ENCODE peak calls at places on chromosomes 12 and 14, in four cellular contexts. E is endodermal cell; Y is PC-3; V is CD4-positive, CD25-positive, alpha-beta regulatory T cell. D is an unnamed sample.

GRCh38 chr12:93847517-93848452 is 170.6 kb downstream of the CRADD start:
- DNase-seq in E (no peak), Y (no peak), V (no peak), D (no peak)

GRCh38 chr14:86942939-86943338 is 1050.0 kb downstream of the GALC start:
- DNase-seq in E (no peak), Y (no peak), V (no peak), D (no peak)

GRCh38 chr12:117685115-117685926 is 283.5 kb downstream of the KSR2 start:
- DNase-seq in E (peak; percentile 97), Y (peak; percentile 96), V (no peak), D (peak; percentile 79)

GRCh38 chr12:108633534-108634224 is at the start of gene SELPLG:
- DNase-seq in E (no peak), Y (no peak), V (peak; percentile 77), D (no peak)

GRCh38 chr12:44812062-44812461 is 64.1 kb downstream of the NELL2 start:
- DNase-seq in E (peak; percentile 56), Y (peak; percentile 22), V (no peak), D (no peak)

GRCh38 chr12:124098101-124098757 is 125.2 kb downstream of the ZNF664 start:
- DNase-seq in E (no peak), Y (no peak), V (no peak), D (no peak)

GRCh38 chr12:53182836-53183235 is 2.1 kb upstream of the CSAD start:
- DNase-seq in E (no peak), Y (peak; percentile 23), V (no peak), D (no peak)

GRCh38 chr12:58310368-58310767 is 369.0 kb downstream of the ATP23 start:
- DNase-seq in E (no peak), Y (peak; percentile 72), V (no peak), D (no peak)

GRCh38 chr14:69763761-69764510 is 3.0 kb upstream of the SRSF5 start:
- DNase-seq in E (no peak), Y (no peak), V (no peak), D (no peak)

GRCh38 chr12:112964067-112964670 is 14.2 kb upstream of the OAS2 start:
- DNase-seq in E (peak; percentile 34), Y (no peak), V (no peak), D (no peak)

GRCh38 chr12:117501470-117501869 is 140.0 kb upstream of the NOS1 start:
- DNase-seq in E (no peak), Y (no peak), V (no peak), D (no peak)

GRCh38 chr14:97329701-97330100 is 532.5 kb downstream of the VRK1 start:
- DNase-seq in E (peak; percentile 52), Y (no peak), V (no peak), D (no peak)

GRCh38 chr12:102811125-102811737 is 105.8 kb downstream of the PAH start:
- DNase-seq in E (peak; percentile 92), Y (peak; percentile 45), V (no peak), D (no peak)

GRCh38 chr12:47610847-47611246 is 95.0 kb downstream of the RPAP3 start:
- DNase-seq in E (no peak), Y (no peak), V (no peak), D (no peak)

GRCh38 chr12:3752741-3753486 is at the start of gene CRACR2A:
- DNase-seq in E (peak; percentile 97), Y (no peak), V (peak; percentile 77), D (peak; percentile 35)

GRCh38 chr14:91317381-91318313 is 73.1 kb upstream of the GPR68 start:
- DNase-seq in E (no peak), Y (peak; percentile 20), V (peak; percentile 62), D (peak; percentile 81)

GRCh38 chr12:102438047-102438822 is 42.1 kb downstream of the IGF1 start:
- DNase-seq in E (no peak), Y (no peak), V (no peak), D (no peak)

GRCh38 chr12:87967871-87968270 is 61.3 kb downstream of the C12orf50 start:
- DNase-seq in E (no peak), Y (no peak), V (no peak), D (no peak)

GRCh38 chr12:106227641-106228319 is 20.0 kb downstream of the CKAP4 start:
- DNase-seq in E (peak; percentile 48), Y (peak; percentile 65), V (peak; percentile 44), D (peak; percentile 44)

GRCh38 chr14:34036319-34036761 is 85.5 kb upstream of the EGLN3 start:
- DNase-seq in E (no peak), Y (no peak), V (no peak), D (no peak)

GRCh38 chr12:56836800-56837663 is 73.9 kb downstream of the HSD17B6 start:
- DNase-seq in E (no peak), Y (peak; percentile 74), V (no peak), D (no peak)

GRCh38 chr12:111413442-111414086 is 7.8 kb downstream of the SH2B3 start:
- DNase-seq in E (peak; percentile 80), Y (peak; percentile 59), V (no peak), D (no peak)

GRCh38 chr12:132264086-132265010 is 65.0 kb downstream of the GALNT9 start:
- DNase-seq in E (no peak), Y (no peak), V (no peak), D (no peak)
- H3K27me3 ChIP-seq in E (no peaks in the 10 kb centered on the region), Y (no peaks in the 10 kb centered on the region), V (no peaks in the 10 kb centered on the region), D (peaks cover 2% of the 10 kb centered on the region)

DNA sequence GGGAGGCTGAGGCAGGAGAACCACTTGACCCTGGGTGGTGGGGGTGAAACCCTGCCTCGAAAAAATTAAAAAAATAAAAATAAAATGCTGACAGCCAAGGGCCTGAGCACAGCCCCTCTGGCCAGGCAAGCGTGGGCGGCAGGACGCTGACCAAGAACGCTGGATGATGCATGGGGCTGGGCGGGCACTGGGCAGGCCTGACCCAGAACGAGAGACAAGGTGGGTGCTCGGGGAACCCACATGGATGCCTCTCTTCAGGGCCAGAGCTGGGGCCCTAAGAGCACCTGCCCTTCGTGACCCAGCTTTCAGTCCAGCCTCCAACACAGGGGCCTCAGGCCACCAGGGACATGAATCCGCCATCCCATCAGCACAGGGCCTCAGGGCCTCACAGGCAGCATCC is 11.3 kb downstream of the GALNT9 start:
- DNase-seq in E (no peak), Y (no peak), V (no peak), D (no peak)
- H3K27me3 ChIP-seq in E (no peaks in the 10 kb centered on the region), Y (peaks cover 50% of the 10 kb centered on the region), V (no peaks in the 10 kb centered on the region), D (peaks cover 13% of the 10 kb centered on the region)

GRCh38 chr14:104092931-104093365 is 7.4 kb downstream of the ASPG start:
- DNase-seq in E (peak; percentile 57), Y (no peak), V (no peak), D (no peak)

GRCh38 chr14:104093366-104094055 is 8.0 kb downstream of the ASPG start:
- DNase-seq in E (no peak), Y (peak; percentile 23), V (no peak), D (no peak)

GRCh38 chr14:104095426-104096310 is 10.2 kb downstream of the ASPG start:
- DNase-seq in E (no peak), Y (no peak), V (no peak), D (no peak)

GRCh38 chr14:104094709-104095425 is 9.4 kb downstream of the ASPG start:
- DNase-seq in E (peak; percentile 97), Y (peak; percentile 70), V (peak; percentile 52), D (peak; percentile 57)

GRCh38 chr14:104094056-104094708 is 8.7 kb downstream of the ASPG start:
- DNase-seq in E (no peak), Y (no peak), V (no peak), D (no peak)
- H3K27me3 ChIP-seq in E (no peaks in the 10 kb centered on the region), Y (no peaks in the 10 kb centered on the region), V (no peaks in the 10 kb centered on the region), D (peaks cover 5% of the 10 kb centered on the region)

DNA sequence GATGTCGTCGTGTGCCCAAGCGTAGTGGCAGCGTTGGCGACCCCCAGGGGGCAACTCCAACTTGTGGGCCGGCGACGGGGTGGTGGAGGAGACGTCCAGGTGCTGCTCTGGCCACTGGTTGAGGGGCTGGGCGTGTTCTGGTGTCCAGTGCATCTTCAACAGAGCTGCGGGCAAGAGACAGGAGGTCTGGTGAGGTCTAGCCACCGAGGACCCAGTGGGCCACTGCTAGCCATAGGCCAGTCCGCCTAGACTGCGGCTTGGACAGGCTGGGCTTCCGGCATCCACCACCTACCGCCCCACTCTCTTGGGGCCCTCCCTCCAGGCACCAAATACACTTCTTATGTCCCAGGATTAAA is 26.3 kb downstream of the FIGNL2 start:
- DNase-seq in E (no peak), Y (no peak), V (no peak), D (no peak)
- H3K27me3 ChIP-seq in E (peaks cover 18% of the 10 kb centered on the region), Y (no peaks in the 10 kb centered on the region), V (no peaks in the 10 kb centered on the region), D (no peaks in the 10 kb centered on the region)

GRCh38 chr12:77060136-77060882 is 5.1 kb downstream of the E2F7 start:
- DNase-seq in E (no peak), Y (no peak), V (no peak), D (no peak)
- H3K27me3 ChIP-seq in E (no peaks in the 10 kb centered on the region), Y (no peaks in the 10 kb centered on the region), V (no peaks in the 10 kb centered on the region), D (no peaks in the 10 kb centered on the region)

GRCh38 chr12:24711609-24712008 is 237.3 kb downstream of the BCAT1 start:
- DNase-seq in E (no peak), Y (no peak), V (no peak), D (no peak)
- H3K27me3 ChIP-seq in E (no peaks in the 10 kb centered on the region), Y (no peaks in the 10 kb centered on the region), V (no peaks in the 10 kb centered on the region), D (no peaks in the 10 kb centered on the region)

GRCh38 chr12:5066251-5066650 is 22.6 kb downstream of the KCNA5 start:
- DNase-seq in E (no peak), Y (no peak), V (no peak), D (no peak)

GRCh38 chr12:5064913-5065490 is 21.3 kb downstream of the KCNA5 start:
- DNase-seq in E (no peak), Y (no peak), V (no peak), D (no peak)

GRCh38 chr12:5059358-5059757 is 15.7 kb downstream of the KCNA5 start:
- DNase-seq in E (no peak), Y (no peak), V (no peak), D (no peak)

GRCh38 chr12:5063149-5063548 is 19.5 kb downstream of the KCNA5 start:
- DNase-seq in E (no peak), Y (no peak), V (no peak), D (no peak)

DNA sequence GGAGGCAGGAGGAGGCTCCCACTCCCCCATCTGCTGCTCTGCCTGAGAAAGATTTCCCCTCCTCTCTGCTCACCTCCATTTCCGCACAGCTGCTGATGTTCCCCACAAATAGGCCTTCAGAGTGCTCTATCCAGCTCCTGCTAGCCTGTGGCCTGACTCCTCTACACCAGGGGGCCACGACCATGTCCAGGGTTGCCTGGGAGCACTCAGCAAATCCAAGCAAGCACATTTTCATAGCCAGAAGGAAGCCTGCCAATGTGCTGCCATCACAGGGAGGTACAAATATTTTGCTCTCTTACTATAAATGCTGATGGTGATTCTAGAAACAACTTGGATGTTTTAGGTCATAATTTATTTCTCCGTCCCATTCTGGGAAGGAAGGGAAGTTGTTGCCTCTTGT is 17.3 kb downstream of the KCNA5 start:
- DNase-seq in E (no peak), Y (no peak), V (no peak), D (no peak)
- H3K27me3 ChIP-seq in E (peaks cover 17% of the 10 kb centered on the region), Y (no peaks in the 10 kb centered on the region), V (peaks cover 7% of the 10 kb centered on the region), D (no peaks in the 10 kb centered on the region)

D was measured in prostate gland.